ENCODE peak calls at places on chromosomes 12 and 14, in seven cellular contexts. G is GM12865, I is A549, H is fibroblast of the aortic adventitia, P is progenitor cell of endocrine pancreas, Q is fibroblast of pulmonary artery, S is kidney. M is an unnamed sample.

GRCh38 chr14:102711207-102711606 is 66.0 kb upstream of the TRAF3 start:
- DNase-seq in G (no peak), I (no peak), H (no peak), P (no peak), Q (no peak), S (no peak), M (no peak)

GRCh38 chr12:4421590-4422031 is 24.0 kb downstream of the FGF6 start:
- DNase-seq in G (peak), I (peak), H (peak), P (no peak), Q (peak), S (no peak), M (peak)

GRCh38 chr14:102504302-102504950 is 5.2 kb downstream of the ANKRD9 start:
- DNase-seq in G (no peak), I (no peak), H (no peak), P (no peak), Q (no peak), S (no peak), M (no peak)

GRCh38 chr14:49991491-49991890 is 98.6 kb downstream of the ARF6 start:
- DNase-seq in G (no peak), I (no peak), H (no peak), P (no peak), Q (peak), S (no peak), M (no peak)

GRCh38 chr14:46399049-46399448 is 252.5 kb downstream of the RPL10L start:
- DNase-seq in G (no peak), I (no peak), H (no peak), P (no peak), Q (no peak), S (no peak), M (no peak)

GRCh38 chr12:6301721-6302120 is 8.8 kb upstream of the PLEKHG6 start:
- DNase-seq in G (no peak), I (peak), H (no peak), P (no peak), Q (no peak), S (no peak), M (no peak)

GRCh38 chr12:79692249-79692619 is 1.5 kb upstream of the PAWR start:
- DNase-seq in G (no peak), I (no peak), H (no peak), P (no peak), Q (no peak), S (no peak), M (no peak)

GRCh38 chr14:35299708-35300107 is 7.5 kb downstream of the PSMA6 start:
- DNase-seq in G (no peak), I (no peak), H (no peak), P (no peak), Q (no peak), S (no peak), M (no peak)

GRCh38 chr14:28321475-28322244 is 444.9 kb upstream of the FOXG1 start:
- DNase-seq in G (no peak), I (peak), H (no peak), P (no peak), Q (peak), S (no peak), M (peak)

GRCh38 chr12:104063712-104064030 is 660 bp upstream of the HCFC2 start:
- DNase-seq in G (peak), I (no peak), H (peak), P (no peak), Q (peak), S (no peak), M (no peak)

GRCh38 chr12:124754949-124755800 is 108.5 kb downstream of the SCARB1 start:
- DNase-seq in G (no peak), I (no peak), H (peak), P (no peak), Q (peak), S (peak), M (peak)

GRCh38 chr14:93115920-93116675 is at the start of gene ITPK1:
- DNase-seq in G (peak), I (peak), H (peak), P (peak), Q (peak), S (peak), M (peak)

GRCh38 chr12:16359512-16360491 is 12.4 kb downstream of the MGST1 start:
- DNase-seq in G (peak), I (peak), H (peak), P (peak), Q (peak), S (no peak), M (peak)

GRCh38 chr14:72903707-72904106 is 9.8 kb upstream of the DPF3 start:
- DNase-seq in G (no peak), I (no peak), H (no peak), P (no peak), Q (no peak), S (no peak), M (no peak)

GRCh38 chr14:73221945-73222344 is 15.4 kb upstream of the PAPLN start:
- DNase-seq in G (no peak), I (no peak), H (no peak), P (no peak), Q (no peak), S (no peak), M (no peak)

GRCh38 chr12:12365931-12366431 is 9.1 kb downstream of the BORCS5 start:
- DNase-seq in G (no peak), I (no peak), H (peak), P (no peak), Q (peak), S (no peak), M (no peak)

GRCh38 chr12:39490500-39491276 is 47.8 kb upstream of the KIF21A start:
- DNase-seq in G (no peak), I (peak), H (peak), P (no peak), Q (peak), S (no peak), M (peak)

GRCh38 chr12:47981496-47982260 is 18.3 kb downstream of the TMEM106C start:
- DNase-seq in G (no peak), I (no peak), H (no peak), P (no peak), Q (no peak), S (no peak), M (no peak)

GRCh38 chr12:26298785-26299621 is 103.6 kb downstream of the SSPN start:
- DNase-seq in G (peak), I (peak), H (peak), P (no peak), Q (peak), S (no peak), M (peak)

GRCh38 chr12:93521225-93521854 is 51.1 kb upstream of the SOCS2 start:
- DNase-seq in G (no peak), I (no peak), H (peak), P (no peak), Q (peak), S (no peak), M (no peak)

GRCh38 chr14:74934476-74935339 is 11.6 kb upstream of the RPS6KL1 start:
- DNase-seq in G (no peak), I (no peak), H (no peak), P (no peak), Q (no peak), S (peak), M (no peak)
- TF ChIP-seq CTCF in G (no peak), I (no peak), H (no peak), P (no peak), Q (no peak), S (no peak), M (no peak)

GRCh38 chr12:49998453-49998852 is 25.7 kb downstream of the AQP6 start:
- DNase-seq in G (no peak), I (no peak), H (no peak), P (no peak), Q (no peak), S (no peak), M (no peak)
- TF ChIP-seq CTCF in G (no peak), I (no peak), H (no peak), P (no peak), Q (no peak), S (no peak), M (no peak)

DNA sequence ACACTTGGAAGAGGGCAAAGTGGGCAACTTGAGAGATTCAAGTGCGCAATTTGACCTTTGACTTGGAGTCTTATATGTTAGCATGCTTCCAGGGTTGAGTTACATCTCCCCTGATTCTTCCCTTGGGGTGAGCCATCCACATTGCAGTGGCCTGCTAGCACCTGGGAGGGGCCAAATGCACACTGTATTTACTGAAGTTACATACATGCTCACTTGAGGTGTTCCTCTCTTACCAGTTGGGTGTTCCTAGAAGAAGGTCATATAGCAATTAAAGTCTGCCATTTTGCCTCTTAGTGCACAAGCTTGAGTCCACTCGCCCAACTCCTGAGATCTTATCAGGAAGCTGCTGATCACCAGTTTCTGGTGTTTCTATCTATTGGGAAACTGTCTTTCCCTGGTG is 13.7 kb upstream of the SPTLC2 start:
- DNase-seq in G (no peak), I (no peak), H (no peak), P (no peak), Q (no peak), S (no peak), M (no peak)
- TF ChIP-seq CTCF in G (no peak), I (no peak), H (no peak), P (no peak), Q (no peak), S (no peak), M (no peak)

GRCh38 chr12:46110928-46111699 is 120.7 kb upstream of the SCAF11 start:
- DNase-seq in G (peak), I (no peak), H (no peak), P (no peak), Q (no peak), S (no peak), M (no peak)
- TF ChIP-seq CTCF in G (peak), I (no peak), H (peak), P (peak), Q (no peak), S (no peak), M (no peak)

GRCh38 chr12:131454418-131455217 is 256.3 kb upstream of the SFSWAP start:
- DNase-seq in G (peak), I (peak), H (no peak), P (peak), Q (peak), S (peak), M (peak)
- TF ChIP-seq CTCF in G (peak), I (peak), H (no peak), P (peak), Q (no peak), S (peak), M (peak)

DNA sequence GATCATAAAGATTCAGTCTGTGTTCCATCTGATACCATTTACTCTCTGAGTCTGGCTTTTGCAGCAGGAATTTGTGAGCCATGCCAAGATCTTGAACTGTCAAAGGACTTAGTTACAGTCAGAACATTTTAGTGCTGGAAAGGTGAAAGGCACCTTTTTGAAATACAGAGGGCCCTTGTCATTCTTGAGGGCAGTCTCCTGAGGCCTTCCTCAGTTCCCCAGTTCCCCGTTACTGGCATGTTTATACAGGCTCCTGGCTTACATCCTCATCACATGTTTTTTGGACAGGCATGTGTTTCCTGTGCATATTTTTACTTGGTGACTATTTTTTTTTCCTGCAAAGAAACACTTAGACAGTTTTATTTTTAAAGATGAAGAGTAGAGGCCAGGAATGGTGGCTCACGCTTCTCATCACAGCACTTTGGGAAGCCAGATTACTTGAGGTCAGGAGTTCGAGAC is 21.0 kb downstream of the CFAP54 start:
- DNase-seq in G (no peak), I (no peak), H (peak), P (no peak), Q (peak), S (no peak), M (no peak)
- TF ChIP-seq CTCF in G (no peak), I (no peak), H (no peak), P (no peak), Q (no peak), S (no peak), M (no peak)

DNA sequence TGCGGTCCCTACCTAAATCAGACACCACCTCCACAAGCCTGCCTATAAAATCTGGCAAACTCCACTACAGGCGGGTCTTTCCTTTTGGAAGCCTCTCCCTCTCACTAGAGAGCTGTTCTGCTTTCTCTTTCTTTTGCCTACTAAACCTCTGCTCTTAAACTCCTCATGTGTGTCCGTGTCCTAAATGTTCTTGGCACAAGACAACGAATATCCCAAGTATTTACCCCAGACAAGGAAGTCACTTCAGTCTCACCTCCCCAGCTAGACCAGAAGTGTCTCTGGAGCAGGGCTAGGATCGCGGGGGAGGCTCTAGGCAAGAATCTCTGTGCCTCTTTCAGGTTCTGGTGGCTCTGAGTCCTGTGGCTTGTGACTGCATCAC is 37.2 kb upstream of the FICD start:
- DNase-seq in G (no peak), I (no peak), H (no peak), P (no peak), Q (no peak), S (no peak), M (no peak)
- TF ChIP-seq CTCF in G (no peak), I (no peak), H (no peak), P (no peak), Q (no peak), S (no peak), M (no peak)

M was measured in RWPE1.